ENCODE peak calls at places on chromosome 22, in nine cellular contexts. One of them, this sample, is unnamed.

GRCh38 chr22:28909375-28909774 is 26.0 kb downstream of the ZNRF3 start:
- DNase-seq in Peyer's patch: no peak
- DNase-seq in K562: peak
- DNase-seq in A549: no peak
- DNase-seq in prostate gland: no peak
- DNase-seq in spleen: no peak
- DNase-seq in ovary: no peak
- DNase-seq in uterus: no peak
- DNase-seq in endothelial cell of umbilical vein: no peak
- DNase-seq in this sample: peak

GRCh38 chr22:37016134-37016910 is 2.9 kb downstream of the TST start:
- DNase-seq in ovary: peak
- DNase-seq in Peyer's patch: peak
- DNase-seq in K562: peak
- DNase-seq in A549: no peak
- DNase-seq in uterus: peak
- DNase-seq in endothelial cell of umbilical vein: no peak
- DNase-seq in prostate gland: no peak
- DNase-seq in spleen: no peak
- DNase-seq in this sample: no peak

GRCh38 chr22:36111316-36111715 is 49.2 kb downstream of the APOL3 start:
- DNase-seq in K562: no peak
- DNase-seq in spleen: no peak
- DNase-seq in endothelial cell of umbilical vein: no peak
- DNase-seq in Peyer's patch: no peak
- DNase-seq in A549: no peak
- DNase-seq in ovary: no peak
- DNase-seq in uterus: no peak
- DNase-seq in prostate gland: no peak
- DNase-seq in this sample: no peak

GRCh38 chr22:19986011-19986409 is 30.6 kb downstream of the ARVCF start:
- DNase-seq in uterus: no peak
- DNase-seq in Peyer's patch: no peak
- DNase-seq in A549: no peak
- DNase-seq in prostate gland: no peak
- DNase-seq in spleen: no peak
- DNase-seq in ovary: no peak
- DNase-seq in K562: no peak
- DNase-seq in endothelial cell of umbilical vein: no peak
- DNase-seq in this sample: no peak

GRCh38 chr22:21686193-21686608 is 20.4 kb downstream of the PPIL2 start:
- DNase-seq in Peyer's patch: no peak
- DNase-seq in A549: no peak
- DNase-seq in K562: no peak
- DNase-seq in uterus: no peak
- DNase-seq in spleen: no peak
- DNase-seq in prostate gland: no peak
- DNase-seq in endothelial cell of umbilical vein: no peak
- DNase-seq in ovary: no peak
- DNase-seq in this sample: no peak

GRCh38 chr22:19639610-19640135 is 74.6 kb upstream of the SEPTIN5 start:
- DNase-seq in spleen: no peak
- DNase-seq in ovary: no peak
- DNase-seq in Peyer's patch: peak
- DNase-seq in uterus: no peak
- DNase-seq in prostate gland: no peak
- DNase-seq in endothelial cell of umbilical vein: no peak
- DNase-seq in A549: no peak
- DNase-seq in K562: no peak
- DNase-seq in this sample: no peak

GRCh38 chr22:39360674-39361413 is 11.1 kb downstream of the SYNGR1 start:
- DNase-seq in K562: no peak
- DNase-seq in prostate gland: peak
- DNase-seq in spleen: no peak
- DNase-seq in Peyer's patch: no peak
- DNase-seq in endothelial cell of umbilical vein: no peak
- DNase-seq in uterus: no peak
- DNase-seq in ovary: no peak
- DNase-seq in A549: no peak
- DNase-seq in this sample: no peak

GRCh38 chr22:38513063-38513462 is 7.0 kb upstream of the DDX17 start:
- DNase-seq in ovary: no peak
- DNase-seq in spleen: peak
- DNase-seq in endothelial cell of umbilical vein: no peak
- DNase-seq in uterus: no peak
- DNase-seq in prostate gland: no peak
- DNase-seq in Peyer's patch: peak
- DNase-seq in K562: peak
- DNase-seq in A549: no peak
- DNase-seq in this sample: no peak

GRCh38 chr22:27668828-27669797 is 132.4 kb downstream of the MN1 start:
- DNase-seq in prostate gland: no peak
- DNase-seq in uterus: no peak
- DNase-seq in spleen: peak
- DNase-seq in A549: peak
- DNase-seq in K562: peak
- DNase-seq in ovary: no peak
- DNase-seq in Peyer's patch: peak
- DNase-seq in endothelial cell of umbilical vein: peak
- DNase-seq in this sample: no peak

GRCh38 chr22:39087881-39088687 is 9.0 kb upstream of the APOBEC3H start:
- DNase-seq in spleen: peak
- DNase-seq in endothelial cell of umbilical vein: no peak
- DNase-seq in uterus: peak
- DNase-seq in A549: no peak
- DNase-seq in Peyer's patch: no peak
- DNase-seq in K562: peak
- DNase-seq in prostate gland: no peak
- DNase-seq in ovary: peak
- DNase-seq in this sample: no peak

GRCh38 chr22:25078591-25078990 is 121.1 kb upstream of the CRYBB3 start:
- DNase-seq in K562: no peak
- DNase-seq in endothelial cell of umbilical vein: no peak
- DNase-seq in ovary: no peak
- DNase-seq in uterus: no peak
- DNase-seq in spleen: no peak
- DNase-seq in A549: no peak
- DNase-seq in prostate gland: no peak
- DNase-seq in Peyer's patch: no peak
- DNase-seq in this sample: no peak

GRCh38 chr22:17121235-17122195 is at the start of gene TMEM121B:
- DNase-seq in uterus: peak
- DNase-seq in Peyer's patch: no peak
- DNase-seq in endothelial cell of umbilical vein: peak
- DNase-seq in spleen: peak
- DNase-seq in A549: no peak
- DNase-seq in prostate gland: peak
- DNase-seq in K562: peak
- DNase-seq in ovary: peak
- DNase-seq in this sample: peak

GRCh38 chr22:44710474-44711235 is 8.7 kb downstream of the PRR5 start:
- DNase-seq in prostate gland: no peak
- DNase-seq in ovary: no peak
- DNase-seq in Peyer's patch: peak
- DNase-seq in endothelial cell of umbilical vein: no peak
- DNase-seq in uterus: no peak
- DNase-seq in spleen: peak
- DNase-seq in K562: no peak
- DNase-seq in A549: no peak
- DNase-seq in this sample: no peak

GRCh38 chr22:50201191-50202129 is 649 bp downstream of the SELENOO start:
- DNase-seq in A549: no peak
- DNase-seq in prostate gland: no peak
- DNase-seq in Peyer's patch: no peak
- DNase-seq in uterus: no peak
- DNase-seq in spleen: peak
- DNase-seq in ovary: no peak
- DNase-seq in K562: peak
- DNase-seq in endothelial cell of umbilical vein: no peak
- DNase-seq in this sample: no peak

GRCh38 chr22:34587357-34588356 is 478.3 kb upstream of the ISX start:
- DNase-seq in K562: no peak
- DNase-seq in uterus: no peak
- DNase-seq in prostate gland: peak
- DNase-seq in endothelial cell of umbilical vein: no peak
- DNase-seq in A549: no peak
- DNase-seq in Peyer's patch: no peak
- DNase-seq in spleen: no peak
- DNase-seq in ovary: no peak
- DNase-seq in this sample: no peak

GRCh38 chr22:50236731-50237409 is 8.0 kb downstream of the TUBGCP6 start:
- DNase-seq in spleen: no peak
- DNase-seq in Peyer's patch: no peak
- DNase-seq in endothelial cell of umbilical vein: no peak
- DNase-seq in ovary: no peak
- DNase-seq in A549: peak
- DNase-seq in K562: no peak
- DNase-seq in prostate gland: no peak
- DNase-seq in uterus: no peak
- DNase-seq in this sample: no peak

GRCh38 chr22:44412136-44412731 is 85.8 kb downstream of the RTL6 start:
- DNase-seq in endothelial cell of umbilical vein: no peak
- DNase-seq in prostate gland: no peak
- DNase-seq in uterus: no peak
- DNase-seq in spleen: peak
- DNase-seq in ovary: no peak
- DNase-seq in A549: no peak
- DNase-seq in K562: no peak
- DNase-seq in Peyer's patch: no peak
- DNase-seq in this sample: peak

DNA sequence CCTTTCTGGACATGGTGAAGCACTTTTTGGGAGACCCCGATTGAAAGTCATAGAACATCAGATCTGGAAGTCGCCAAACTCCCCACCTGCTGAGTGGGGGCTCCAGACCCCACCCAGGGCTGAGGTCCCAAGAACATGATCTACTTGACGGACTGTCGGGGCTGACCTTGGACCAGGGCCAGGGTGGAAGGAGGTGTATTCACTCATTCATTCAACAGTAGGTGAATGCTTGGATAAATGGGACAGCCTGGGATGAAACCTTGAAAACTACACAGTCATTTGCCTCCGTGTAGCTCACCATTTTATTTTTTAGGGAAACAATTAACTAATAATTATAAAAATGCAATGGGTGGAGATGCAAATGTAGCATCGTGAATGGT is 629.0 kb downstream of the BRD1 start:
- DNase-seq in spleen: no peak
- DNase-seq in K562: no peak
- DNase-seq in A549: no peak
- DNase-seq in Peyer's patch: peak
- DNase-seq in endothelial cell of umbilical vein: no peak
- DNase-seq in ovary: peak
- DNase-seq in uterus: no peak
- DNase-seq in prostate gland: no peak
- DNase-seq in this sample: no peak
- TF ChIP-seq CTCF in spleen: no peak
- TF ChIP-seq CTCF in K562: no peak
- TF ChIP-seq CTCF in A549: no peak
- TF ChIP-seq CTCF in Peyer's patch: no peak
- TF ChIP-seq CTCF in endothelial cell of umbilical vein: no peak
- TF ChIP-seq CTCF in ovary: no peak
- TF ChIP-seq CTCF in uterus: no peak
- TF ChIP-seq CTCF in prostate gland: no peak
- TF ChIP-seq CTCF in this sample: no peak

GRCh38 chr22:32536352-32536751 is 61.7 kb downstream of the FBXO7 start:
- DNase-seq in endothelial cell of umbilical vein: no peak
- DNase-seq in prostate gland: no peak
- DNase-seq in ovary: no peak
- DNase-seq in spleen: no peak
- DNase-seq in A549: no peak
- DNase-seq in uterus: no peak
- DNase-seq in Peyer's patch: no peak
- DNase-seq in K562: no peak
- DNase-seq in this sample: no peak
- TF ChIP-seq POLR2A in endothelial cell of umbilical vein: no peak
- TF ChIP-seq POLR2A in prostate gland: no peak
- TF ChIP-seq POLR2A in ovary: no peak
- TF ChIP-seq POLR2A in spleen: no peak
- TF ChIP-seq POLR2A in A549: no peak
- TF ChIP-seq POLR2A in uterus: no peak
- TF ChIP-seq POLR2A in Peyer's patch: no peak
- TF ChIP-seq POLR2A in K562: no peak
- TF ChIP-seq POLR2A in this sample: no peak

DNA sequence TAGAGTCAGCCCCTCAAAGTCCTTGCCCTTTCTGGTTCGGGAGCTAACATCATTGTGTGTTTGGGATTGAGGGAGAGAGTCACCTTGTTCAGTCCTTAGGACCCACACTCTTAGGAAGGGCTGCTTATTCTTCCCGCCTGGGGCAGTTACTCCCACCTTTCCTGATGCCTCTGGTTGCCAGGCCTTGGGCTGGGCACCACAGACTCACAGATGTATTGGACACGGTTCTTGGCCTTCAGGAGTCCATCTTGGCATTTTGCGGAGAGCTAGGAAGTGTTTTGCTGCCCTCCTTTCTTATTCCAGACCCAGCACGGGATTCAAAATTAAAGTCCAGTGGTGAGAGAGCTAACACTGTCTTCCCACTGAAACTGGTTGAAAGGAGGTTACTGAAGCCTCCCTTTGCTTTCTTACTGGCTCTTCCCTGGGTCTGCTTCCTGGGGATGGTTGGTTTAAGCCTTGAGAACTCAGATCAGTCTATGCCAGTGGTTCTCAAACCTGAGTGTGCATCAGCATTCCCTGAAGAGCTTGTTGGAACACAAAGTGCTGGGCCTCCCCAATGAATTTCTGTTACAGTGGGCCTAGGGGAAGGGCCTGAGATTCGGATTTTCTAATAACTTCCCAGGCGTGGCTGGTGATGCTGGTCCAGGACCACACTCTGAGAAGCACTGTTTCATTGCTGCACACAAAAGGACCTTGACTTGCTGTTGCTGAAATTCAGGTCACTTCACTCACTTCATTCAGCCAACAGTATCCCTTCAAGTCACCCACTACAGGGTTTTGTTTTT is 1.4 kb downstream of the OSBP2 start:
- DNase-seq in ovary: no peak
- DNase-seq in A549: no peak
- DNase-seq in prostate gland: no peak
- DNase-seq in spleen: peak
- DNase-seq in uterus: no peak
- DNase-seq in K562: no peak
- DNase-seq in endothelial cell of umbilical vein: no peak
- DNase-seq in Peyer's patch: no peak
- DNase-seq in this sample: no peak
- H3K4me3 ChIP-seq in ovary: no peak
- H3K4me3 ChIP-seq in A549: no peak
- H3K4me3 ChIP-seq in prostate gland: no peak
- H3K4me3 ChIP-seq in spleen: peak
- H3K4me3 ChIP-seq in uterus: no peak
- H3K4me3 ChIP-seq in K562: no peak
- H3K4me3 ChIP-seq in endothelial cell of umbilical vein: no peak
- H3K4me3 ChIP-seq in Peyer's patch: no peak
- H3K4me3 ChIP-seq in this sample: no peak

DNA sequence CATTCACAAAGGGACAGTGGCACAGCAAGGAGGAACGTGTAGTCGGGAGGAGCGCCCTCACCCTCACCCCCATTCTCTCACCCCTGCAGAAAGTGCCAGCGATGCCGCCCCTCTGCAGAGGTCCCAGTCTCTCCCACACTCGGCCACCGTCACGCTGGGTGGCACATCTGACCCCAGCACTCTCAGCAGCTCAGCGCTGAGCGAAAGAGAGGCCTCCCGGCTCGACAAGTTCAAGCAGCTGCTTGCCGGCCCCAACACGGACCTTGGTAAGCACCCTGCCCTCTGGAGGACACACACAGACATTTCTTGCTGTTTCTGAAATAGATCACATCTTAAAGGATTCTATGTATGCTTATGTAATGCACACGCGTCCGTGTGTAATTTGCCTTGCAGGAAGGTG is 34.9 kb downstream of the TBC1D22A start:
- DNase-seq in uterus: no peak
- DNase-seq in A549: no peak
- DNase-seq in spleen: peak
- DNase-seq in K562: peak
- DNase-seq in Peyer's patch: peak
- DNase-seq in endothelial cell of umbilical vein: no peak
- DNase-seq in prostate gland: no peak
- DNase-seq in ovary: no peak
- DNase-seq in this sample: no peak
- TF ChIP-seq CTCF in uterus: no peak
- TF ChIP-seq CTCF in A549: peak
- TF ChIP-seq CTCF in spleen: no peak
- TF ChIP-seq CTCF in K562: peak
- TF ChIP-seq CTCF in Peyer's patch: peak
- TF ChIP-seq CTCF in endothelial cell of umbilical vein: peak
- TF ChIP-seq CTCF in prostate gland: no peak
- TF ChIP-seq CTCF in ovary: no peak
- TF ChIP-seq CTCF in this sample: no peak